ENCODE peak calls at places on chromosomes 3 and 15, in four cellular contexts. One of them, this sample, is unnamed.

GRCh38 chr3:46604127-46604526 is 8.2 kb upstream of the FAM240A start:
- DNase-seq in EH: no peak
- DNase-seq in neural crest cell: no peak
- DNase-seq in mucosa of descending colon: no peak
- DNase-seq in this sample: peak

GRCh38 chr15:38670142-38671002 is 105.8 kb upstream of the RASGRP1 start:
- DNase-seq in neural crest cell: no peak
- DNase-seq in EH: no peak
- DNase-seq in mucosa of descending colon: no peak
- DNase-seq in this sample: no peak

GRCh38 chr15:59532770-59533379 is 78.7 kb upstream of the GCNT3 start:
- DNase-seq in EH: peak
- DNase-seq in mucosa of descending colon: no peak
- DNase-seq in neural crest cell: peak
- DNase-seq in this sample: peak

GRCh38 chr3:33299395-33300081 is 22.3 kb downstream of the FBXL2 start:
- DNase-seq in neural crest cell: no peak
- DNase-seq in mucosa of descending colon: no peak
- DNase-seq in EH: peak
- DNase-seq in this sample: no peak

GRCh38 chr15:85582719-85583089 is 202.3 kb downstream of the AKAP13 start:
- DNase-seq in mucosa of descending colon: peak
- DNase-seq in EH: no peak
- DNase-seq in neural crest cell: no peak
- DNase-seq in this sample: no peak

GRCh38 chr3:185823280-185824044 is 1.4 kb downstream of the IGF2BP2 start:
- DNase-seq in EH: peak
- DNase-seq in neural crest cell: peak
- DNase-seq in mucosa of descending colon: peak
- DNase-seq in this sample: peak

GRCh38 chr3:43753743-43754142 is 63.0 kb downstream of the ABHD5 start:
- DNase-seq in neural crest cell: no peak
- DNase-seq in mucosa of descending colon: no peak
- DNase-seq in EH: peak
- DNase-seq in this sample: no peak

GRCh38 chr15:89129123-89129815 is 41.0 kb downstream of the ABHD2 start:
- DNase-seq in mucosa of descending colon: peak
- DNase-seq in neural crest cell: peak
- DNase-seq in EH: peak
- DNase-seq in this sample: peak

GRCh38 chr15:87874896-87875661 is 381.5 kb downstream of the NTRK3 start:
- DNase-seq in mucosa of descending colon: no peak
- DNase-seq in EH: peak
- DNase-seq in neural crest cell: peak
- DNase-seq in this sample: no peak

GRCh38 chr3:135412475-135412874 is 553.1 kb upstream of the PPP2R3A start:
- DNase-seq in mucosa of descending colon: no peak
- DNase-seq in neural crest cell: no peak
- DNase-seq in EH: no peak
- DNase-seq in this sample: no peak

This sample was measured in HAP-1.